ENCODE peak calls at places on chromosomes 3 and 15, in seven cellular contexts. R is activated effector memory CD4-positive, alpha-beta T cell treated with Interleukin-2 at 50 U/mL for 16 hours; B is A172; P is GM23338; Y is ELF-1; N is neuronal stem cell; M is LoVo. J is an unnamed sample.

GRCh38 chr3:184821034-184821433 is 9.1 kb downstream of the VPS8 start:
- DNase-seq in Y (no peak), M (no peak), N (no peak), P (no peak), R (no peak), B (no peak), J (no peak)

GRCh38 chr3:74091204-74091603 is 466.5 kb upstream of the PDZRN3 start:
- DNase-seq in P (no peak), R (no peak), Y (no peak), M (no peak), N (no peak), B (no peak), J (no peak)

GRCh38 chr3:185631508-185632206 is 45.6 kb downstream of the SENP2 start:
- DNase-seq in P (no peak), N (no peak), M (no peak), B (no peak), Y (no peak), R (no peak), J (no peak)

GRCh38 chr15:89766357-89767311 is 9.5 kb upstream of the MESP2 start:
- DNase-seq in P (no peak), B (no peak), R (no peak), M (no peak), N (no peak), Y (no peak), J (no peak)

GRCh38 chr3:59366218-59366617 is 316.4 kb upstream of the CFAP20DC start:
- DNase-seq in B (no peak), M (no peak), N (no peak), R (no peak), P (no peak), Y (no peak), J (no peak)

GRCh38 chr15:82159922-82160321 is 102.6 kb downstream of the EFL1 start:
- DNase-seq in P (peak), M (no peak), N (peak), R (no peak), B (peak), Y (peak), J (no peak)

GRCh38 chr3:145936986-145937385 is 224.0 kb downstream of the PLOD2 start:
- DNase-seq in P (no peak), M (no peak), N (no peak), B (no peak), R (no peak), Y (no peak), J (no peak)

GRCh38 chr3:66036586-66037061 is 2.1 kb downstream of the MAGI1 start:
- DNase-seq in N (no peak), M (no peak), B (no peak), Y (peak), P (peak), R (no peak), J (no peak)

GRCh38 chr15:78822514-78822913 is 11.2 kb upstream of the ADAMTS7 start:
- DNase-seq in M (no peak), P (no peak), N (no peak), Y (no peak), B (no peak), R (no peak), J (no peak)

GRCh38 chr3:106029941-106030619 is 161.3 kb upstream of the CBLB start:
- DNase-seq in B (no peak), P (no peak), M (no peak), Y (no peak), R (no peak), N (no peak), J (no peak)

GRCh38 chr3:46946856-46947544 is 29.5 kb downstream of the CCDC12 start:
- DNase-seq in P (no peak), Y (no peak), M (peak), R (peak), B (peak), N (no peak), J (no peak)

GRCh38 chr3:105869982-105870381 is 1.2 kb upstream of the CBLB start:
- DNase-seq in Y (no peak), M (no peak), B (no peak), P (no peak), R (no peak), N (no peak), J (no peak)

GRCh38 chr3:25139267-25139666 is 288.8 kb upstream of the RARB start:
- DNase-seq in M (no peak), R (no peak), B (no peak), Y (no peak), N (no peak), P (no peak), J (no peak)

GRCh38 chr15:31598620-31599019 is 272.0 kb downstream of the KLF13 start:
- DNase-seq in P (peak), M (no peak), N (no peak), R (no peak), B (no peak), Y (peak), J (no peak)

GRCh38 chr15:70081612-70082011 is 16.1 kb downstream of the TLE3 start:
- DNase-seq in B (no peak), N (no peak), Y (no peak), R (no peak), M (no peak), P (peak), J (no peak)

GRCh38 chr3:172087827-172088580 is 48.6 kb downstream of the FNDC3B start:
- DNase-seq in Y (no peak), N (no peak), R (no peak), M (no peak), B (no peak), P (no peak), J (no peak)

GRCh38 chr15:23038741-23039150 is 623 bp downstream of the TUBGCP5 start:
- DNase-seq in Y (no peak), N (no peak), R (no peak), P (no peak), M (peak), B (peak), J (no peak)

GRCh38 chr15:33292718-33293307 is 18.0 kb upstream of the RYR3 start:
- DNase-seq in P (peak), M (peak), N (peak), R (no peak), Y (peak), B (peak), J (peak)

GRCh38 chr15:101296418-101297405 is 1.7 kb upstream of the SNRPA1 start:
- DNase-seq in M (peak), R (no peak), N (no peak), Y (no peak), B (peak), P (no peak), J (no peak)

GRCh38 chr3:87796137-87796899 is 262.5 kb downstream of the CGGBP1 start:
- DNase-seq in R (no peak), Y (no peak), B (peak), N (no peak), P (no peak), M (peak), J (no peak)

GRCh38 chr3:196611761-196612483 is 27.6 kb upstream of the NRROS start:
- DNase-seq in P (no peak), N (no peak), Y (peak), M (no peak), B (no peak), R (no peak), J (no peak)

GRCh38 chr3:136778865-136779264 is 26.7 kb upstream of the STAG1 start:
- DNase-seq in N (no peak), R (no peak), P (no peak), Y (no peak), M (no peak), B (peak), J (no peak)

GRCh38 chr3:188264231-188265213 is 110.6 kb downstream of the LPP start:
- DNase-seq in M (no peak), R (no peak), Y (no peak), B (no peak), P (no peak), N (no peak), J (no peak)

GRCh38 chr3:155079795-155080546 is at the start of gene MME:
- DNase-seq in B (peak), M (no peak), N (peak), Y (peak), P (peak), R (no peak), J (peak)

GRCh38 chr15:42194502-42194901 is 13.6 kb downstream of the VPS39 start:
- DNase-seq in M (peak), B (peak), P (no peak), N (no peak), R (no peak), Y (peak), J (no peak)

J was measured in neural crest cell.